ENCODE peak calls at places on chromosomes 2 and 18, in eight cellular contexts. K is H7; Y is activated CD4-positive, alpha-beta T cell treated with anti-CD3 and anti-CD28 coated beads, Interleukin-2, amount 10 ng/mL, durations not matched to agents 7 days and 5 days; T is Kasumi-1; A is fibroblast of lung; V is posterior cingulate gyrus; Q is activated T-cell treated with anti-CD3 and anti-CD28 coated beads for 48 hours; S is COLO829. N is an unnamed sample.

GRCh38 chr18:68797901-68798300 is at the start of gene CCDC102B:
- DNase-seq in K (no peak), Y (no peak), T (no peak), A (peak; percentile 67), V (no peak), Q (no peak), S (no peak), N (no peak)

GRCh38 chr2:86174445-86174844 is 20.8 kb downstream of the IMMT start:
- DNase-seq in K (no peak), Y (no peak), T (no peak), A (no peak), V (no peak), Q (no peak), S (no peak), N (no peak)

GRCh38 chr2:128536925-128537620 is 218.4 kb upstream of the HS6ST1 start:
- DNase-seq in K (peak; percentile 65), Y (no peak), T (no peak), A (peak; percentile 98), V (no peak), Q (peak; percentile 22), S (peak; percentile 75), N (no peak)

GRCh38 chr2:226031962-226032441 is 632.5 kb downstream of the NYAP2 start:
- DNase-seq in K (peak; percentile 6), Y (no peak), T (no peak), A (peak; percentile 53), V (no peak), Q (no peak), S (no peak), N (no peak)

GRCh38 chr2:160440888-160441287 is 52.7 kb downstream of the RBMS1 start:
- DNase-seq in K (no peak), Y (no peak), T (no peak), A (no peak), V (no peak), Q (no peak), S (no peak), N (no peak)

GRCh38 chr18:80143876-80144275 is 34.8 kb downstream of the ADNP2 start:
- DNase-seq in K (no peak), Y (no peak), T (no peak), A (no peak), V (no peak), Q (no peak), S (peak; percentile 10), N (no peak)

GRCh38 chr2:112891333-112891950 is 19.5 kb upstream of the IL37 start:
- DNase-seq in K (no peak), Y (no peak), T (no peak), A (no peak), V (no peak), Q (no peak), S (no peak), N (no peak)

GRCh38 chr2:73939419-73939818 is 12.7 kb downstream of the DGUOK start:
- DNase-seq in K (peak; percentile 51), Y (peak; percentile 27), T (peak; percentile 27), A (peak; percentile 72), V (no peak), Q (no peak), S (no peak), N (peak; percentile 19)

GRCh38 chr2:101464841-101465240 is 10.1 kb downstream of the RFX8 start:
- DNase-seq in K (no peak), Y (no peak), T (no peak), A (no peak), V (no peak), Q (no peak), S (no peak), N (no peak)

GRCh38 chr2:128361376-128362131 is 42.9 kb upstream of the HS6ST1 start:
- DNase-seq in K (peak; percentile 27), Y (no peak), T (no peak), A (no peak), V (no peak), Q (no peak), S (no peak), N (no peak)

GRCh38 chr2:16226942-16227664 is 286.8 kb downstream of the MYCN start:
- DNase-seq in K (peak; percentile 60), Y (no peak), T (no peak), A (no peak), V (peak; percentile 39), Q (no peak), S (no peak), N (no peak)

GRCh38 chr18:79982736-79983135 is 5.6 kb downstream of the TXNL4A start:
- DNase-seq in K (no peak), Y (peak; percentile 43), T (peak; percentile 46), A (peak; percentile 28), V (peak; percentile 52), Q (no peak), S (peak; percentile 48), N (peak; percentile 72)

GRCh38 chr2:38129410-38129809 is 53.5 kb upstream of the CYP1B1 start:
- DNase-seq in K (no peak), Y (no peak), T (no peak), A (no peak), V (no peak), Q (no peak), S (no peak), N (no peak)

GRCh38 chr2:208363485-208363884 is 43.1 kb upstream of the PTH2R start:
- DNase-seq in K (no peak), Y (no peak), T (no peak), A (peak; percentile 91), V (no peak), Q (no peak), S (no peak), N (peak; percentile 75)

GRCh38 chr2:28590496-28591301 is 94.8 kb downstream of the PLB1 start:
- DNase-seq in K (peak; percentile 34), Y (no peak), T (no peak), A (no peak), V (no peak), Q (no peak), S (no peak), N (no peak)

GRCh38 chr2:27264253-27264752 is 1.5 kb upstream of the SLC30A3 start:
- DNase-seq in K (peak; percentile 87), Y (no peak), T (no peak), A (no peak), V (no peak), Q (no peak), S (no peak), N (no peak)

GRCh38 chr2:119718391-119719260 is 39.6 kb downstream of the TMEM177 start:
- DNase-seq in K (no peak), Y (no peak), T (no peak), A (no peak), V (no peak), Q (no peak), S (no peak), N (no peak)

GRCh38 chr2:39403311-39403710 is 33.8 kb downstream of the MAP4K3 start:
- DNase-seq in K (no peak), Y (no peak), T (no peak), A (peak; percentile 27), V (no peak), Q (no peak), S (no peak), N (no peak)

GRCh38 chr2:23506460-23507266 is 121.7 kb downstream of the KLHL29 start:
- DNase-seq in K (no peak), Y (no peak), T (peak; percentile 62), A (no peak), V (no peak), Q (no peak), S (no peak), N (peak; percentile 11)

GRCh38 chr18:3612315-3612714 is 162.3 kb downstream of the TGIF1 start:
- DNase-seq in K (no peak), Y (peak; percentile 17), T (no peak), A (no peak), V (peak; percentile 51), Q (no peak), S (no peak), N (no peak)

GRCh38 chr2:39642054-39642742 is 23.5 kb upstream of the TMEM178A start:
- DNase-seq in K (no peak), Y (no peak), T (no peak), A (peak; percentile 95), V (peak; percentile 48), Q (no peak), S (peak; percentile 89), N (no peak)

GRCh38 chr18:51624311-51624710 is 426.8 kb upstream of the MEX3C start:
- DNase-seq in K (no peak), Y (no peak), T (no peak), A (no peak), V (no peak), Q (no peak), S (no peak), N (no peak)

GRCh38 chr2:188937228-188938220 is 36.6 kb upstream of the COL3A1 start:
- DNase-seq in K (no peak), Y (no peak), T (no peak), A (peak; percentile 51), V (no peak), Q (no peak), S (peak; percentile 11), N (no peak)